ENCODE peak calls at places on chromosomes 13 and 19, in six cellular contexts. V, C, L, U, I and W are unnamed samples.

GRCh38 chr13:45749026-45749759 is 47.1 kb downstream of the CBY2 start:
- DNase-seq in V (no peak), L (no peak), I (no peak), C (no peak), U (no peak), W (no peak)

GRCh38 chr19:10644351-10645007 is 9.7 kb upstream of the ILF3 start:
- DNase-seq in I (peak; percentile 86), U (peak; percentile 77), V (peak; percentile 84), L (peak; percentile 94), C (peak; percentile 88), W (peak; percentile 87)

GRCh38 chr19:49020342-49020741 is 3.5 kb upstream of the LHB start:
- DNase-seq in L (peak; percentile 72), V (no peak), U (no peak), I (no peak), C (no peak), W (peak; percentile 31)

GRCh38 chr13:109330123-109330522 is 456.3 kb downstream of the IRS2 start:
- DNase-seq in L (no peak), I (no peak), C (no peak), U (no peak), V (no peak), W (no peak)

GRCh38 chr19:10270616-10271394 is at the start of gene ICAM1:
- DNase-seq in U (peak; percentile 90), C (peak; percentile 70), I (peak; percentile 95), L (peak; percentile 88), V (peak; percentile 84), W (peak; percentile 72)

GRCh38 chr19:47109177-47109540 is 4.4 kb downstream of the ZC3H4 start:
- DNase-seq in C (no peak), V (no peak), I (no peak), L (no peak), U (no peak), W (no peak)

GRCh38 chr19:41025871-41026270 is 34.8 kb downstream of the CYP2B6 start:
- DNase-seq in L (peak; percentile 56), V (no peak), I (no peak), C (no peak), U (no peak), W (no peak)

GRCh38 chr19:49850487-49851342 is at the start of gene PTOV1:
- DNase-seq in V (peak; percentile 90), C (peak; percentile 91), I (peak; percentile 94), L (peak; percentile 94), U (peak; percentile 93), W (peak; percentile 94)

GRCh38 chr19:1131718-1132552 is 28.1 kb downstream of the GPX4 start:
- DNase-seq in U (peak; percentile 93), V (peak; percentile 91), C (peak; percentile 58), I (peak; percentile 93), L (peak; percentile 89), W (peak; percentile 92)

GRCh38 chr19:50178859-50179537 is 15.9 kb upstream of the IZUMO2 start:
- DNase-seq in I (peak; percentile 89), V (no peak), L (no peak), U (peak; percentile 7), C (no peak), W (no peak)

GRCh38 chr13:75302031-75302430 is 179.9 kb downstream of the TBC1D4 start:
- DNase-seq in C (no peak), V (peak; percentile 31), U (no peak), I (no peak), L (no peak), W (no peak)

GRCh38 chr19:1064661-1065605 is 2.0 kb upstream of the ARHGAP45 start:
- DNase-seq in I (peak; percentile 85), V (peak; percentile 65), U (peak; percentile 72), C (peak; percentile 59), L (peak; percentile 90), W (peak; percentile 81)

GRCh38 chr19:6018786-6019185 is 40.8 kb upstream of the RANBP3 start:
- DNase-seq in L (peak; percentile 82), I (peak; percentile 9), C (no peak), V (no peak), U (no peak), W (no peak)

GRCh38 chr19:16938211-16938610 is 49.4 kb downstream of the F2RL3 start:
- DNase-seq in V (no peak), C (no peak), U (no peak), L (no peak), I (no peak), W (no peak)

GRCh38 chr13:42328672-42329071 is 56.7 kb downstream of the AKAP11 start:
- DNase-seq in V (no peak), L (no peak), I (peak; percentile 48), U (peak; percentile 10), C (no peak), W (no peak)

GRCh38 chr19:41341669-41342490 is 11.8 kb downstream of the TGFB1 start:
- DNase-seq in I (no peak), L (peak; percentile 65), C (peak; percentile 47), U (no peak), V (no peak), W (peak; percentile 72)

GRCh38 chr13:97629601-97630272 is 195.8 kb downstream of the RAP2A start:
- DNase-seq in U (no peak), C (peak; percentile 74), L (no peak), I (no peak), V (no peak), W (no peak)

GRCh38 chr19:11142528-11143171 is 12.9 kb downstream of the SPC24 start:
- DNase-seq in C (peak; percentile 98), I (no peak), V (peak; percentile 95), L (peak; percentile 62), U (peak; percentile 96), W (peak; percentile 95)

GRCh38 chr13:99980201-99981114 is 1.1 kb upstream of the ZIC2 start:
- DNase-seq in C (peak; percentile 54), U (peak; percentile 57), L (peak; percentile 85), V (peak; percentile 74), I (peak; percentile 79), W (peak; percentile 69)

GRCh38 chr19:14674764-14675163 is at the start of gene ADGRE3:
- DNase-seq in I (no peak), U (peak; percentile 46), L (no peak), V (no peak), C (no peak), W (no peak)

GRCh38 chr19:20247016-20247683 is 80.1 kb downstream of the ZNF486 start:
- DNase-seq in C (peak; percentile 85), L (peak; percentile 69), I (no peak), U (peak; percentile 34), V (peak; percentile 30), W (peak; percentile 51)

GRCh38 chr19:2590630-2591399 is 111.7 kb downstream of the GNG7 start:
- DNase-seq in C (no peak), L (no peak), V (no peak), U (no peak), I (no peak), W (no peak)

GRCh38 chr13:50219743-50220142 is 204.5 kb downstream of the KCNRG start:
- DNase-seq in V (no peak), U (no peak), I (no peak), L (no peak), C (no peak), W (no peak)

GRCh38 chr13:54394908-54395307 is 1366.3 kb downstream of the OLFM4 start:
- DNase-seq in U (no peak), C (no peak), I (no peak), V (no peak), L (no peak), W (no peak)

GRCh38 chr13:39269004-39269403 is 230.7 kb downstream of the NHLRC3 start:
- DNase-seq in V (no peak), U (no peak), C (no peak), L (no peak), I (no peak), W (no peak)

GRCh38 chr13:66914155-66914554 is 316.0 kb downstream of the PCDH9 start:
- DNase-seq in I (no peak), V (no peak), L (no peak), U (peak; percentile 13), C (no peak), W (no peak)

GRCh38 chr13:100388923-100389322 is 199.7 kb downstream of the GGACT start:
- DNase-seq in I (no peak), C (no peak), V (no peak), U (no peak), L (no peak), W (no peak)

GRCh38 chr13:21579754-21580316 is 24.1 kb downstream of the MICU2 start:
- DNase-seq in I (peak; percentile 76), U (no peak), V (no peak), C (no peak), L (no peak), W (no peak)

DNA sequence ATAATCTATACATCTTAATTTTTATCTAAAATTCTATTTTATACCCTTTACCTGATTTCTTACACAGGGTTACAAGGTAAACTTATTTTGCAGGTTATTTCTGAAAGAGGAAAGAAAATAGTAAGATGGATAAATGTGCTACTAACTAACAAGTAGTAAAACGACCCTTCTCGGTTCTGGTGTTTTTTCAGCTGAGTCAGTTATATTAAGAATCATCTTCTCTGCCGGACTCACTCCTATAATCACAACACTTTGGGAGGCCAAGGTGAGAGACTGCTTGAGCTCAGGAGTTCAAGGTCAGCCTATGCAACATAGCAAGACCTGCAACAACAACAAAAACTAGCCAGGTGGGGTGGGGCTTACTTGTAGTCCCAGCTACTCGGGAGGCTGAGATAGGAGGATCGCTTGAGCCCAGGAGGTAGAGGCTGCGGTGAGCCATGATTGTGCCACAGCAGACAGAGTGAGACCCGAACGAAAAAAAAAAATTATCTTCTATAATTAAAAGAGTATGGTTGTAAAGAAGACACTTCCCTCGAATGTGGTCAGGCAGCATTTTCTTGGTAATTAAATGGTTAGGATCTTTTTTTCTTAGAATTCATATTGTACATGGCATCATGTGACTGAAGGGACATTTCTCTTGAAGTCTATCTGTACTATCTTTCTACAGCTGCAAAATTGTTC is 27.9 kb upstream of the RCBTB2 start:
- DNase-seq in L (no peak), U (no peak), C (no peak), V (no peak), I (no peak), W (no peak)
- H3K4me3 ChIP-seq in L (no peak overlapping the region), U (no peak overlapping the region), C (no peak overlapping the region), V (no peak overlapping the region), I (no peak overlapping the region), W (no peak overlapping the region)

GRCh38 chr13:24741016-24741662 is 22.8 kb upstream of the RNF17 start:
- DNase-seq in V (no peak), I (peak; percentile 55), U (no peak), L (peak; percentile 39), C (no peak), W (no peak)
- TF ChIP-seq CTCF in V (no peak), I (peak; percentile 54), U (peak; percentile 4), L (peak; percentile 44), C (no peak), W (no peak)

GRCh38 chr19:4115050-4115817 is 8.7 kb downstream of the MAP2K2 start:
- DNase-seq in L (no peak), C (no peak), I (peak; percentile 91), U (no peak), V (peak; percentile 84), W (peak; percentile 43)

GRCh38 chr19:4109626-4109945 is 14.3 kb downstream of the MAP2K2 start:
- DNase-seq in L (no peak), V (no peak), I (no peak), U (no peak), C (no peak), W (no peak)

GRCh38 chr19:4114181-4114580 is 9.7 kb downstream of the MAP2K2 start:
- DNase-seq in U (no peak), V (peak; percentile 89), L (no peak), C (no peak), I (no peak), W (no peak)

GRCh38 chr19:4113398-4114088 is 10.4 kb downstream of the MAP2K2 start:
- DNase-seq in V (no peak), L (no peak), C (no peak), I (no peak), U (no peak), W (no peak)

GRCh38 chr19:4112367-4112766 is 11.6 kb downstream of the MAP2K2 start:
- DNase-seq in I (no peak), U (no peak), L (no peak), C (no peak), V (no peak), W (no peak)
- H3K4me3 ChIP-seq in I (no peak overlapping the region), U (no peak overlapping the region), L (no peak overlapping the region), C (no peak overlapping the region), V (no peak overlapping the region), W (no peak overlapping the region)

GRCh38 chr19:55536951-55537740 is at the start of gene SBK2:
- DNase-seq in L (peak; percentile 93), V (no peak), U (no peak), I (no peak), C (no peak), W (no peak)
- TF ChIP-seq CTCF in L (peak; percentile 57), V (no peak), U (peak; percentile 9), I (no peak), C (no peak), W (no peak)